ENCODE peak calls at places on chromosomes 11 and 22, in seven cellular contexts. R is BJ, M is bronchial epithelial cell, C is sciatic nerve, N is caudate nucleus, T is NCI-H774, Z is HS-27A. B is an unnamed sample.

GRCh38 chr11:79437981-79438630 is 2.7 kb downstream of the TENM4 start:
- DNase-seq in N (peak), M (peak), R (no peak), T (no peak), Z (no peak), C (peak), B (peak)

GRCh38 chr22:26021516-26021915 is 147.7 kb upstream of the SEZ6L start:
- DNase-seq in R (no peak), N (no peak), C (no peak), M (no peak), T (no peak), Z (no peak), B (no peak)

GRCh38 chr11:96470521-96470920 is 80.7 kb downstream of the JRKL start:
- DNase-seq in R (no peak), C (no peak), T (no peak), N (no peak), Z (no peak), M (peak), B (no peak)

GRCh38 chr22:37164535-37164887 is 14.8 kb upstream of the IL2RB start:
- DNase-seq in T (no peak), C (no peak), N (no peak), R (no peak), M (no peak), Z (no peak), B (no peak)

GRCh38 chr11:7098235-7098832 is 9.5 kb downstream of the RBMXL2 start:
- DNase-seq in R (no peak), C (no peak), N (no peak), T (peak), Z (peak), M (peak), B (no peak)

GRCh38 chr11:113431746-113432145 is 43.5 kb downstream of the DRD2 start:
- DNase-seq in M (no peak), R (no peak), T (no peak), C (no peak), N (no peak), Z (no peak), B (no peak)

GRCh38 chr11:2090172-2091111 is 48.7 kb downstream of the IGF2 start:
- DNase-seq in C (peak), T (no peak), M (no peak), N (no peak), R (no peak), Z (no peak), B (peak)

GRCh38 chr11:102798012-102798746 is at the start of gene MMP1:
- DNase-seq in N (no peak), M (peak), Z (no peak), T (no peak), R (peak), C (no peak), B (no peak)

GRCh38 chr22:37333724-37334460 is 51.6 kb downstream of the CYTH4 start:
- DNase-seq in M (no peak), R (no peak), Z (no peak), T (no peak), N (no peak), C (no peak), B (no peak)

GRCh38 chr11:4626207-4627105 is 10.8 kb upstream of the OR51D1 start:
- DNase-seq in C (peak), Z (peak), N (peak), M (peak), R (no peak), T (peak), B (peak)